ENCODE peak calls at places on chromosomes 3 and 15, in seven cellular contexts. I is HepG2; K is CD4-positive, alpha-beta memory T cell; C is left lung; Z is effector memory CD4-positive, alpha-beta T cell; A is ovary; T is transverse colon. Y is an unnamed sample. For H3K4me1, the result is how much of the 10 kb centered on the place peaks cover.

GRCh38 chr3:174191380-174191779 is 667.8 kb upstream of the NAALADL2 start:
- DNase-seq in I (no peak), K (no peak), C (no peak), Z (no peak), A (no peak), T (no peak), Y (no peak)

GRCh38 chr3:7728566-7729519 is 772.8 kb upstream of the LMCD1 start:
- DNase-seq in I (no peak), K (no peak), C (no peak), Z (no peak), A (no peak), T (no peak), Y (no peak)

GRCh38 chr3:150348500-150348899 is 59.6 kb upstream of the TSC22D2 start:
- DNase-seq in I (peak), K (no peak), C (no peak), Z (no peak), A (no peak), T (peak), Y (no peak)

GRCh38 chr15:63726491-63726890 is 107.3 kb downstream of the HERC1 start:
- DNase-seq in I (no peak), K (no peak), C (no peak), Z (no peak), A (no peak), T (no peak), Y (no peak)

GRCh38 chr3:188170461-188171459 is 16.8 kb downstream of the LPP start:
- DNase-seq in I (peak), K (peak), C (no peak), Z (peak), A (no peak), T (no peak), Y (no peak)

GRCh38 chr3:11236588-11237461 is 35.4 kb upstream of the ATG7 start:
- DNase-seq in I (peak), K (peak), C (peak), Z (peak), A (peak), T (peak), Y (no peak)

GRCh38 chr3:71681224-71681668 is 44.0 kb downstream of the EIF4E3 start:
- DNase-seq in I (peak), K (no peak), C (peak), Z (no peak), A (peak), T (peak), Y (peak)

GRCh38 chr3:107992976-107993684 is 97.7 kb downstream of the CD47 start:
- DNase-seq in I (no peak), K (no peak), C (peak), Z (no peak), A (no peak), T (no peak), Y (no peak)

GRCh38 chr3:170079466-170080165 is 41.8 kb downstream of the GPR160 start:
- DNase-seq in I (peak), K (no peak), C (no peak), Z (no peak), A (no peak), T (no peak), Y (no peak)

GRCh38 chr3:38738630-38739395 is 77.2 kb downstream of the SCN10A start:
- DNase-seq in I (peak), K (no peak), C (no peak), Z (no peak), A (no peak), T (peak), Y (no peak)

GRCh38 chr15:80498652-80499051 is 94.5 kb downstream of the ARNT2 start:
- DNase-seq in I (no peak), K (no peak), C (no peak), Z (no peak), A (no peak), T (no peak), Y (no peak)

GRCh38 chr15:70096215-70096974 is 1.3 kb downstream of the TLE3 start:
- DNase-seq in I (no peak), K (peak), C (peak), Z (peak), A (peak), T (peak), Y (peak)

GRCh38 chr15:38217181-38217580 is 35.5 kb upstream of the SPRED1 start:
- DNase-seq in I (no peak), K (no peak), C (no peak), Z (no peak), A (no peak), T (no peak), Y (no peak)

GRCh38 chr15:58864602-58865419 is 68.7 kb downstream of the SLTM start:
- DNase-seq in I (peak), K (no peak), C (peak), Z (no peak), A (peak), T (no peak), Y (peak)

GRCh38 chr3:128226186-128226725 is 73.0 kb downstream of the EEFSEC start:
- DNase-seq in I (no peak), K (no peak), C (no peak), Z (no peak), A (no peak), T (no peak), Y (no peak)

GRCh38 chr3:142243134-142243533 is 17.7 kb upstream of the GK5 start:
- DNase-seq in I (no peak), K (no peak), C (no peak), Z (no peak), A (no peak), T (no peak), Y (no peak)

GRCh38 chr3:74752290-74752689 is 137.8 kb upstream of the CNTN3 start:
- DNase-seq in I (no peak), K (no peak), C (no peak), Z (no peak), A (no peak), T (no peak), Y (peak)

GRCh38 chr3:50213383-50213782 is 8.3 kb downstream of the SLC38A3 start:
- DNase-seq in I (no peak), K (no peak), C (no peak), Z (no peak), A (no peak), T (no peak), Y (no peak)

GRCh38 chr3:42526616-42527367 is 24.3 kb downstream of the VIPR1 start:
- DNase-seq in I (no peak), K (peak), C (no peak), Z (peak), A (no peak), T (no peak), Y (no peak)

GRCh38 chr3:16883057-16883725 is 1.6 kb upstream of the PLCL2 start:
- DNase-seq in I (no peak), K (no peak), C (no peak), Z (no peak), A (no peak), T (no peak), Y (no peak)

GRCh38 chr15:97683816-97684215 is 276.7 kb upstream of the ARRDC4 start:
- DNase-seq in I (no peak), K (no peak), C (no peak), Z (no peak), A (no peak), T (no peak), Y (no peak)

GRCh38 chr15:98723195-98723594 is 74.9 kb downstream of the IGF1R start:
- DNase-seq in I (no peak), K (no peak), C (no peak), Z (no peak), A (no peak), T (no peak), Y (no peak)

GRCh38 chr3:10518506-10519150 is 13.2 kb upstream of the ATP2B2 start:
- DNase-seq in I (no peak), K (no peak), C (no peak), Z (no peak), A (peak), T (no peak), Y (peak)

GRCh38 chr3:127671523-127672428 is 976 bp upstream of the ABTB1 start:
- DNase-seq in I (no peak), K (peak), C (peak), Z (no peak), A (peak), T (no peak), Y (peak)

GRCh38 chr3:141011511-141012262 is 39.5 kb upstream of the SPSB4 start:
- DNase-seq in I (peak), K (peak), C (peak), Z (peak), A (peak), T (peak), Y (peak)

GRCh38 chr3:117226932-117227331 is 517.4 kb downstream of the TUSC7 start:
- DNase-seq in I (no peak), K (no peak), C (no peak), Z (no peak), A (no peak), T (no peak), Y (no peak)

GRCh38 chr15:85527907-85528306 is 147.5 kb downstream of the AKAP13 start:
- DNase-seq in I (no peak), K (no peak), C (peak), Z (no peak), A (no peak), T (no peak), Y (no peak)

GRCh38 chr15:56737791-56738190 is 4.5 kb upstream of the ZNF280D start:
- DNase-seq in I (peak), K (no peak), C (no peak), Z (no peak), A (no peak), T (no peak), Y (no peak)

GRCh38 chr3:129107793-129108192 is 13.8 kb downstream of the RAB43 start:
- DNase-seq in I (no peak), K (no peak), C (no peak), Z (no peak), A (no peak), T (no peak), Y (peak)

GRCh38 chr3:177377166-177377565 is 179.9 kb upstream of the TBL1XR1 start:
- DNase-seq in I (no peak), K (no peak), C (no peak), Z (no peak), A (no peak), T (peak), Y (no peak)

GRCh38 chr15:68632101-68632500 is 53.3 kb downstream of the CORO2B start:
- DNase-seq in I (no peak), K (no peak), C (no peak), Z (no peak), A (no peak), T (no peak), Y (no peak)

GRCh38 chr15:68629519-68630204 is 50.9 kb downstream of the CORO2B start:
- DNase-seq in I (no peak), K (no peak), C (no peak), Z (no peak), A (no peak), T (no peak), Y (no peak)

GRCh38 chr15:68631621-68632051 is 52.8 kb downstream of the CORO2B start:
- DNase-seq in I (no peak), K (no peak), C (no peak), Z (no peak), A (no peak), T (no peak), Y (no peak)

GRCh38 chr15:68630205-68630555 is 51.4 kb downstream of the CORO2B start:
- DNase-seq in I (no peak), K (no peak), C (no peak), Z (no peak), A (no peak), T (no peak), Y (no peak)

DNA sequence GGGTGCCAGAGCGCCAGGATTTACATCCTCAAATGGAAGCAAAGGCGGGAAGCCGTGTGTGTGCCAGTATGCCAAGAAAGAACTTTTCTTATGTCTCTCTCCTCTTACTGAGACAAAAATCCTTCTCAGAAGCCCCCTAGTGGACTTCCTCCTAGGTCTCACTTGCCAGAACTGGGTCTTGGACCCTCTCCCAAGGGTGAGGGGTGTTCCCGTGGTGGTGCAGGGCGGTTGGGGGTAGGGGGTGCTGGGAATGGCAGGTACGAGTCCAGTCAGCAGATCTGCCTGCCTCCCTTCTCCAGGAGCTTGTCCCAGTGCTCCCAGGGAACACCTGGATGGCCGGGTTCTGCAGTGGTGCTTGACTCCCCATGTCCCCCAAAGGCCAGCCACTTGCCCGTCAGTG is 52.0 kb downstream of the CORO2B start:
- DNase-seq in I (no peak), K (no peak), C (no peak), Z (no peak), A (no peak), T (no peak), Y (no peak)
- H3K4me1 ChIP-seq in I (under half), K (under half), C (under half), Z (under half), A (under half), T (under half), Y (under half)

GRCh38 chr3:52295809-52296208 is 8.2 kb downstream of the GLYCTK start:
- DNase-seq in I (no peak), K (no peak), C (no peak), Z (no peak), A (no peak), T (no peak), Y (no peak)
- H3K4me1 ChIP-seq in I (half or more), K (under half), C (under half), Z (under half), A (under half), T (under half), Y (under half)

GRCh38 chr3:194138732-194139084 is 2.8 kb downstream of the HES1 start:
- DNase-seq in I (no peak), K (no peak), C (no peak), Z (no peak), A (no peak), T (no peak), Y (no peak)
- H3K4me1 ChIP-seq in I (half or more), K (under half), C (half or more), Z (half or more), A (under half), T (under half), Y (under half)

DNA sequence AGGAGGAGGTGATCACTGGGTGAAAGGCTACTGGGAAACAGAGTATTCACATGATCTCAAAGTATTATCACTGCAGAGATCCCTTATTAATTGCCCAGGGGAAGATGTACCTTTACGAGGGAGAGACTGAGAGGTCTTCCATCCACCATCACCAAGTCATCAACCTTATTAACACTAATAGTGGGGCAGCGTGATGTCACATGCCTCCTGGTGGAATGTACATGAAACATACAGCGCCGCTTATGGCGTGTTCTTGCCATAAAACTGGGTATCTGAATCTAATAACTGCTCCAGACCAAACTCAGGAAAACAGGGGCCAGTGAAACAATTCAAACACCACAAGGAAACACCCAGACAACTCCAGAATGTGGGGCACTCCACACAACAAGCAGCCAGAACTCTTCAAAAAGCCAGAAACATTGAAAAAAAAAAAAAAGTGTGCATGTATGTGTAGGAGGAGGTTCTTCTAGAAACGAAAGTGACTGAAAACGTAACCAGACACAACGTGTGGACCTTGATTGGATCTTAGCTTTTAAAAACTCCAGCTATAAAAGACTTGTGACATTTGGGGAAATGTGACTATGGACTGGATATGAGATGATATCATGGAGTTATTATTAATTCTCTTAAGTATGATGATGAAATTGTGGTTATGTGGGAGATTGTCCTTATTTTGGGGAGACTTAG is 4.6 kb downstream of the STIMATE start:
- DNase-seq in I (no peak), K (peak), C (no peak), Z (peak), A (no peak), T (no peak), Y (no peak)
- H3K4me1 ChIP-seq in I (half or more), K (half or more), C (half or more), Z (under half), A (under half), T (under half), Y (under half)